ENCODE peak calls at places on chromosomes 12 and 14, in six cellular contexts. S is foreskin keratinocyte, T is cardiac fibroblast, D is suprapubic skin, E is mesothelial cell of epicardium, F is RWPE1. Z is an unnamed sample.

GRCh38 chr12:52454411-52455201 is 2.7 kb upstream of the KRT6B start:
- DNase-seq in D (no peak), T (peak), S (no peak), F (no peak), E (no peak), Z (peak)

GRCh38 chr14:106813477-106813823 is 1287.1 kb downstream of the TMEM121 start:
- DNase-seq in T (no peak), S (no peak), E (no peak), F (no peak), D (no peak), Z (no peak)

GRCh38 chr12:25590021-25590721 is 37.1 kb upstream of the LMNTD1 start:
- DNase-seq in F (no peak), S (no peak), E (no peak), D (no peak), T (no peak), Z (no peak)

GRCh38 chr12:131803995-131804521 is 24.1 kb upstream of the MMP17 start:
- DNase-seq in T (peak), E (no peak), S (no peak), D (no peak), F (no peak), Z (peak)

GRCh38 chr12:62772556-62772955 is 162.4 kb downstream of the PPM1H start:
- DNase-seq in T (no peak), F (peak), S (peak), D (no peak), E (no peak), Z (peak)

GRCh38 chr14:102819176-102819628 is 42.0 kb downstream of the TRAF3 start:
- DNase-seq in F (peak), S (peak), T (no peak), D (no peak), E (no peak), Z (no peak)

GRCh38 chr14:67932708-67933107 is 113.1 kb downstream of the RAD51B start:
- DNase-seq in E (no peak), S (no peak), D (no peak), T (no peak), F (no peak), Z (no peak)

GRCh38 chr12:28440209-28440608 is 250.0 kb downstream of the CCDC91 start:
- DNase-seq in D (no peak), T (no peak), E (no peak), S (no peak), F (no peak), Z (no peak)

GRCh38 chr12:67534671-67535070 is 113.9 kb upstream of the DYRK2 start:
- DNase-seq in D (no peak), S (peak), F (peak), T (peak), E (no peak), Z (peak)

GRCh38 chr12:100681074-100681473 is 107.6 kb downstream of the GAS2L3 start:
- DNase-seq in E (no peak), F (no peak), D (no peak), T (no peak), S (no peak), Z (no peak)

GRCh38 chr14:93137864-93138263 is 22.1 kb upstream of the ITPK1 start:
- DNase-seq in S (no peak), T (peak), D (no peak), F (no peak), E (peak), Z (peak)

GRCh38 chr12:120231316-120232011 is 30.6 kb upstream of the RPLP0 start:
- DNase-seq in E (no peak), T (peak), D (no peak), F (peak), S (peak), Z (peak)

GRCh38 chr14:77376380-77376770 is 519 bp downstream of the TMED8 start:
- DNase-seq in S (no peak), D (no peak), E (peak), T (peak), F (no peak), Z (peak)

GRCh38 chr14:34436118-34436905 is 25.7 kb downstream of the SPTSSA start:
- DNase-seq in E (no peak), F (no peak), D (no peak), T (peak), S (peak), Z (peak)

GRCh38 chr12:45587877-45588530 is 141.5 kb upstream of the ARID2 start:
- DNase-seq in S (no peak), T (no peak), F (no peak), E (no peak), D (no peak), Z (peak)

GRCh38 chr14:100580316-100581227 is 6.6 kb downstream of the BEGAIN start:
- DNase-seq in F (no peak), S (no peak), E (no peak), T (no peak), D (no peak), Z (no peak)

GRCh38 chr12:39990122-39991101 is 115.5 kb downstream of the SLC2A13 start:
- DNase-seq in E (peak), D (peak), S (peak), T (peak), F (peak), Z (peak)

GRCh38 chr14:62117010-62117717 is 354.9 kb downstream of the SNAPC1 start:
- DNase-seq in E (peak), F (peak), D (peak), T (peak), S (peak), Z (no peak)

GRCh38 chr14:94120667-94121335 is 8.6 kb downstream of the IFI27L2 start:
- DNase-seq in E (no peak), F (no peak), T (peak), S (peak), D (peak), Z (no peak)

GRCh38 chr12:54394281-54394719 is 9.8 kb upstream of the ZNF385A start:
- DNase-seq in E (peak), F (peak), D (no peak), S (peak), T (peak), Z (peak)
- TF ChIP-seq CTCF in E (peak), F (peak), D (peak), S (peak), T (peak), Z (peak)

DNA sequence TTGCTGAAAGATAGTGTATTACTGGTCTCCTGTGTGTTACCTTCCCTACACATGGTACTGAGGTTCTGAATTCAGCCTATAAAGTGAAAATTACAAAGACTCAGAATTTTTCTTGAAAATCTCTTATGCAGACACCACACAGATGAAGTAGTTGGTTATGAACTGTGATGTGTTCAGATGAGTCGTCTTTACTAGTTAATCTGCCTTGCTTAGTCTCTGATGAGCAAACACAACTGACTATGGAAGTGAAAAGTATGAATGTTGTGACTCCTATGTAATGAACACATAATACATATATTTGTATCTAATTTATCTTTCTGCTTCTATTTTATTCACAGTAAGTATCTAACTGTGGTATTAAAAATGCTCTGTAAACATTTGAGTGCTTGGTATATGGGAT is 4.7 kb downstream of the MTERF2 start:
- DNase-seq in T (peak), E (no peak), F (no peak), S (no peak), D (no peak), Z (no peak)
- TF ChIP-seq CTCF in T (no peak), E (no peak), F (no peak), S (no peak), D (no peak), Z (no peak)

GRCh38 chr14:55707365-55707804 is 127.4 kb downstream of the KTN1 start:
- DNase-seq in T (peak), S (peak), E (no peak), D (no peak), F (peak), Z (peak)
- TF ChIP-seq CTCF in T (peak), S (peak), E (peak), D (peak), F (peak), Z (peak)

GRCh38 chr12:11892065-11892391 is 178.7 kb upstream of the BCL2L14 start:
- DNase-seq in F (no peak), E (no peak), D (no peak), S (no peak), T (no peak), Z (no peak)
- TF ChIP-seq CTCF in F (no peak), E (no peak), D (no peak), S (no peak), T (peak), Z (peak)

GRCh38 chr12:58592817-58593216 is 327.5 kb downstream of the LRIG3 start:
- DNase-seq in E (no peak), T (no peak), F (no peak), S (no peak), D (no peak), Z (no peak)
- TF ChIP-seq CTCF in E (no peak), T (no peak), F (no peak), S (no peak), D (no peak), Z (no peak)

GRCh38 chr14:22122227-22123187 is 448.9 kb upstream of the OR4E1 start:
- DNase-seq in T (no peak), D (no peak), E (no peak), F (no peak), S (peak), Z (peak)
- TF ChIP-seq CTCF in T (no peak), D (no peak), E (no peak), F (no peak), S (peak), Z (no peak)

DNA sequence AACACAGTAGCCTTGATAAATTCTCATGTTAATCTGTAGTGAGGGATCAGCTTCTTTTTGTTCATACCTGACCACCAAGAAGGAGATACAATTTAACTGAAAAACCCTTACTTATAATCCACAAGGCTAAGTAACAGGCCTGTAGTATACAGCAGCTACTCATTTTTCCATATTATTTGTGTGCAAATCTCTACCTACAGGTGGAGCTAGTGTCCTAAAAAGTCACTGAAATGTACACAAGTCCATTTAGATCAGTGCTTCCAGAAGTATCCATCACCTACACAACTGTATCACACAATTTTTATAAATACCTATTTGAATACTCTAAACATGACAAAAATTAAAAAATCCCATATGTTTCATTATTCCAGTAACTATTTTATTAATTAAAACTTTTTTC is 173.2 kb downstream of the SLC35F4 start:
- DNase-seq in F (peak), E (no peak), S (peak), T (peak), D (no peak), Z (peak)
- TF ChIP-seq CTCF in F (peak), E (no peak), S (peak), T (peak), D (no peak), Z (peak)

DNA sequence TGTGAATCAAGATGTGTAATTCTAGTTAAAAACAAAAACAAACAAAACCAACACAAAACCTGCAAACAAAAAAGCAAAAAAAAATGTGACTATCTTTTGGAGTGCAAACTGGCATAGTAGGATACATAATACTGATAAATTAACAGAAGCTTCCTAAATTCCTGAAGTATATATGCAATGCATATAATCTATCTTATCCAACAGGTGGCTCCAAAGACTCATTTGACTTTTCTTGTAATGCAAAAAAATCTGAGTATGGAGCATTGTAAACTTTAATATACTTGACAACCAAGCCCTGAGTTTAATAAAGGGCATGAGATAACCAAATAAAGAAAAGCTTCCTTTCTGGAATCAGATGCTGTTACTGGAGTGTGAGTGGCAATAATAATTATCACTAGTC is 1003.6 kb downstream of the FSCB start:
- DNase-seq in E (no peak), D (no peak), F (no peak), T (no peak), S (no peak), Z (peak)
- TF ChIP-seq CTCF in E (no peak), D (no peak), F (no peak), T (no peak), S (no peak), Z (peak)